ENCODE peak calls at places on chromosomes 11 and 22, in four cellular contexts. One of them, this sample, is unnamed.

GRCh38 chr11:45885274-45885920 is at the start of gene MAPK8IP1:
- DNase-seq in fibroblast of the aortic adventitia: peak; percentile 17
- DNase-seq in tibial artery: no peak
- DNase-seq in substantia nigra: no peak
- DNase-seq in this sample: no peak

GRCh38 chr11:61004037-61004641 is 32.7 kb downstream of the CD6 start:
- DNase-seq in fibroblast of the aortic adventitia: peak; percentile 10
- DNase-seq in tibial artery: no peak
- DNase-seq in substantia nigra: no peak
- DNase-seq in this sample: no peak

GRCh38 chr11:73152861-73153483 is 10.9 kb upstream of the FCHSD2 start:
- DNase-seq in fibroblast of the aortic adventitia: no peak
- DNase-seq in tibial artery: peak; percentile 33
- DNase-seq in substantia nigra: no peak
- DNase-seq in this sample: no peak

GRCh38 chr11:134358165-134358852 is 26.5 kb downstream of the GLB1L2 start:
- DNase-seq in fibroblast of the aortic adventitia: no peak
- DNase-seq in tibial artery: peak; percentile 43
- DNase-seq in substantia nigra: no peak
- DNase-seq in this sample: no peak

GRCh38 chr11:121372671-121373429 is 79.3 kb upstream of the SORL1 start:
- DNase-seq in fibroblast of the aortic adventitia: no peak
- DNase-seq in tibial artery: no peak
- DNase-seq in substantia nigra: no peak
- DNase-seq in this sample: no peak

GRCh38 chr11:20444537-20444936 is 57.0 kb downstream of the PRMT3 start:
- DNase-seq in fibroblast of the aortic adventitia: no peak
- DNase-seq in tibial artery: no peak
- DNase-seq in substantia nigra: no peak
- DNase-seq in this sample: no peak

GRCh38 chr11:19524171-19524671 is 188.4 kb upstream of the NAV2 start:
- DNase-seq in fibroblast of the aortic adventitia: peak; percentile 24
- DNase-seq in tibial artery: no peak
- DNase-seq in substantia nigra: peak; percentile 52
- DNase-seq in this sample: no peak

GRCh38 chr11:19374189-19374588 is 133.4 kb upstream of the E2F8 start:
- DNase-seq in fibroblast of the aortic adventitia: peak; percentile 94
- DNase-seq in tibial artery: no peak
- DNase-seq in substantia nigra: no peak
- DNase-seq in this sample: no peak

GRCh38 chr11:62555464-62556092 is 9.0 kb upstream of the AHNAK start:
- DNase-seq in fibroblast of the aortic adventitia: peak; percentile 62
- DNase-seq in tibial artery: peak; percentile 77
- DNase-seq in substantia nigra: no peak
- DNase-seq in this sample: no peak

GRCh38 chr11:104772806-104773241 is 125.4 kb downstream of the CASP12 start:
- DNase-seq in fibroblast of the aortic adventitia: peak; percentile 75
- DNase-seq in tibial artery: no peak
- DNase-seq in substantia nigra: no peak
- DNase-seq in this sample: no peak

GRCh38 chr11:93718057-93718563 is 23.2 kb downstream of the TAF1D start:
- DNase-seq in fibroblast of the aortic adventitia: no peak
- DNase-seq in tibial artery: no peak
- DNase-seq in substantia nigra: no peak
- DNase-seq in this sample: no peak

GRCh38 chr22:36925388-36926290 is 12.2 kb downstream of the CSF2RB start:
- DNase-seq in fibroblast of the aortic adventitia: peak; percentile 5
- DNase-seq in tibial artery: no peak
- DNase-seq in substantia nigra: no peak
- DNase-seq in this sample: peak; percentile 42

GRCh38 chr11:92413757-92414513 is 189.3 kb downstream of the FAT3 start:
- DNase-seq in fibroblast of the aortic adventitia: no peak
- DNase-seq in tibial artery: no peak
- DNase-seq in substantia nigra: no peak
- DNase-seq in this sample: no peak

GRCh38 chr22:28316014-28316413 is 363.6 kb downstream of the TTC28 start:
- DNase-seq in fibroblast of the aortic adventitia: no peak
- DNase-seq in tibial artery: no peak
- DNase-seq in substantia nigra: no peak
- DNase-seq in this sample: no peak

GRCh38 chr11:77789731-77790476 is 30.6 kb downstream of the RSF1 start:
- DNase-seq in fibroblast of the aortic adventitia: no peak
- DNase-seq in tibial artery: no peak
- DNase-seq in substantia nigra: no peak
- DNase-seq in this sample: no peak

GRCh38 chr22:49555526-49555925 is 272.1 kb downstream of the BRD1 start:
- DNase-seq in fibroblast of the aortic adventitia: no peak
- DNase-seq in tibial artery: peak; percentile 43
- DNase-seq in substantia nigra: no peak
- DNase-seq in this sample: no peak

GRCh38 chr11:75583710-75584658 is 21.9 kb downstream of the SERPINH1 start:
- DNase-seq in fibroblast of the aortic adventitia: peak; percentile 76
- DNase-seq in tibial artery: peak; percentile 87
- DNase-seq in substantia nigra: peak; percentile 71
- DNase-seq in this sample: peak; percentile 85

GRCh38 chr11:33063326-33063775 is 24.0 kb downstream of the TCP11L1 start:
- DNase-seq in fibroblast of the aortic adventitia: peak; percentile 54
- DNase-seq in tibial artery: no peak
- DNase-seq in substantia nigra: no peak
- DNase-seq in this sample: no peak

GRCh38 chr22:50739279-50739691 is 1.3 kb downstream of the ACR start:
- DNase-seq in fibroblast of the aortic adventitia: no peak
- DNase-seq in tibial artery: peak; percentile 45
- DNase-seq in substantia nigra: no peak
- DNase-seq in this sample: peak; percentile 32

GRCh38 chr11:46100670-46101069 is 20.6 kb downstream of the PHF21A start:
- DNase-seq in fibroblast of the aortic adventitia: no peak
- DNase-seq in tibial artery: no peak
- DNase-seq in substantia nigra: no peak
- DNase-seq in this sample: no peak

GRCh38 chr11:106160494-106160893 is 83.0 kb downstream of the AASDHPPT start:
- DNase-seq in fibroblast of the aortic adventitia: no peak
- DNase-seq in tibial artery: no peak
- DNase-seq in substantia nigra: no peak
- DNase-seq in this sample: no peak

GRCh38 chr11:33377852-33378385 is 120.7 kb downstream of the HIPK3 start:
- DNase-seq in fibroblast of the aortic adventitia: peak; percentile 84
- DNase-seq in tibial artery: no peak
- DNase-seq in substantia nigra: no peak
- DNase-seq in this sample: no peak

GRCh38 chr11:285894-286220 is 3.1 kb upstream of the PGGHG start:
- DNase-seq in fibroblast of the aortic adventitia: no peak
- DNase-seq in tibial artery: peak; percentile 43
- DNase-seq in substantia nigra: no peak
- DNase-seq in this sample: no peak

GRCh38 chr22:31625661-31626426 is 36.2 kb downstream of the PISD start:
- DNase-seq in fibroblast of the aortic adventitia: peak; percentile 43
- DNase-seq in tibial artery: peak; percentile 68
- DNase-seq in substantia nigra: peak; percentile 53
- DNase-seq in this sample: no peak

GRCh38 chr11:130964393-130964792 is 48.1 kb upstream of the SNX19 start:
- DNase-seq in fibroblast of the aortic adventitia: no peak
- DNase-seq in tibial artery: no peak
- DNase-seq in substantia nigra: no peak
- DNase-seq in this sample: no peak

GRCh38 chr11:65266210-65266609 is 4.4 kb downstream of the POLA2 start:
- DNase-seq in fibroblast of the aortic adventitia: peak; percentile 40
- DNase-seq in tibial artery: no peak
- DNase-seq in substantia nigra: no peak
- DNase-seq in this sample: no peak

GRCh38 chr11:70783356-70783755 is 385.0 kb downstream of the CTTN start:
- DNase-seq in fibroblast of the aortic adventitia: no peak
- DNase-seq in tibial artery: no peak
- DNase-seq in substantia nigra: no peak
- DNase-seq in this sample: no peak

GRCh38 chr11:46710821-46711269 is 8.2 kb upstream of the F2 start:
- DNase-seq in fibroblast of the aortic adventitia: peak; percentile 98
- DNase-seq in tibial artery: peak; percentile 94
- DNase-seq in substantia nigra: no peak
- DNase-seq in this sample: peak; percentile 82

GRCh38 chr22:50731811-50732624 is 6.0 kb upstream of the ACR start:
- DNase-seq in fibroblast of the aortic adventitia: peak; percentile 34
- DNase-seq in tibial artery: peak; percentile 56
- DNase-seq in substantia nigra: peak; percentile 26
- DNase-seq in this sample: no peak

GRCh38 chr11:117597083-117597482 is 199.9 kb downstream of the DSCAML1 start:
- DNase-seq in fibroblast of the aortic adventitia: peak; percentile 30
- DNase-seq in tibial artery: peak; percentile 42
- DNase-seq in substantia nigra: no peak
- DNase-seq in this sample: no peak

GRCh38 chr11:71355266-71355665 is 92.9 kb downstream of the DHCR7 start:
- DNase-seq in fibroblast of the aortic adventitia: peak; percentile 16
- DNase-seq in tibial artery: no peak
- DNase-seq in substantia nigra: no peak
- DNase-seq in this sample: no peak

GRCh38 chr11:66068923-66069714 is 953 bp upstream of the PACS1 start:
- DNase-seq in fibroblast of the aortic adventitia: peak; percentile 70
- DNase-seq in tibial artery: peak; percentile 86
- DNase-seq in substantia nigra: no peak
- DNase-seq in this sample: peak; percentile 68

GRCh38 chr22:23230348-23231068 is 50.2 kb downstream of the BCR start:
- DNase-seq in fibroblast of the aortic adventitia: no peak
- DNase-seq in tibial artery: no peak
- DNase-seq in substantia nigra: no peak
- DNase-seq in this sample: no peak

GRCh38 chr11:19460718-19461405 is 220.1 kb upstream of the E2F8 start:
- DNase-seq in fibroblast of the aortic adventitia: peak; percentile 79
- DNase-seq in tibial artery: no peak
- DNase-seq in substantia nigra: no peak
- DNase-seq in this sample: no peak

GRCh38 chr11:131077340-131077739 is 161.1 kb upstream of the SNX19 start:
- DNase-seq in fibroblast of the aortic adventitia: no peak
- DNase-seq in tibial artery: no peak
- DNase-seq in substantia nigra: no peak
- DNase-seq in this sample: no peak

GRCh38 chr11:72813740-72814138 is 472 bp upstream of the ATG16L2 start:
- DNase-seq in fibroblast of the aortic adventitia: no peak
- DNase-seq in tibial artery: no peak
- DNase-seq in substantia nigra: no peak
- DNase-seq in this sample: peak; percentile 82

GRCh38 chr11:73384531-73384870 is 8.3 kb downstream of the RELT start:
- DNase-seq in fibroblast of the aortic adventitia: no peak
- DNase-seq in tibial artery: no peak
- DNase-seq in substantia nigra: no peak
- DNase-seq in this sample: no peak

GRCh38 chr11:125923012-125923579 is 18.8 kb downstream of the DDX25 start:
- DNase-seq in fibroblast of the aortic adventitia: peak; percentile 84
- DNase-seq in tibial artery: no peak
- DNase-seq in substantia nigra: peak; percentile 1
- DNase-seq in this sample: peak; percentile 66

GRCh38 chr22:46077669-46078099 is 72.6 kb upstream of the PPARA start:
- DNase-seq in fibroblast of the aortic adventitia: peak; percentile 56
- DNase-seq in tibial artery: peak; percentile 65
- DNase-seq in substantia nigra: no peak
- DNase-seq in this sample: no peak

GRCh38 chr11:68912254-68912653 is 8.6 kb downstream of the IGHMBP2 start:
- DNase-seq in fibroblast of the aortic adventitia: peak; percentile 14
- DNase-seq in tibial artery: no peak
- DNase-seq in substantia nigra: no peak
- DNase-seq in this sample: no peak

This sample was measured in right atrium auricular region.